ENCODE peak calls at places on chromosomes 11 and 22, in eight cellular contexts. One of them, this sample, is unnamed.

GRCh38 chr11:132942611-132943324 is 589.5 kb downstream of the OPCML start:
- DNase-seq in fibroblast of pulmonary artery: no peak
- DNase-seq in choroid plexus epithelial cell: no peak
- DNase-seq in heart right ventricle: no peak
- DNase-seq in body of pancreas: no peak
- DNase-seq in bronchial epithelial cell: no peak
- DNase-seq in CD8-positive, alpha-beta T cell: no peak
- DNase-seq in BJ: no peak
- DNase-seq in this sample: no peak

GRCh38 chr11:76604081-76604601 is 66.4 kb downstream of the LRRC32 start:
- DNase-seq in fibroblast of pulmonary artery: no peak
- DNase-seq in choroid plexus epithelial cell: no peak
- DNase-seq in heart right ventricle: no peak
- DNase-seq in body of pancreas: no peak
- DNase-seq in bronchial epithelial cell: no peak
- DNase-seq in CD8-positive, alpha-beta T cell: no peak
- DNase-seq in BJ: no peak
- DNase-seq in this sample: no peak

GRCh38 chr11:126704144-126704543 is 296.4 kb downstream of the KIRREL3 start:
- DNase-seq in fibroblast of pulmonary artery: no peak
- DNase-seq in choroid plexus epithelial cell: no peak
- DNase-seq in heart right ventricle: no peak
- DNase-seq in body of pancreas: no peak
- DNase-seq in bronchial epithelial cell: no peak
- DNase-seq in CD8-positive, alpha-beta T cell: no peak
- DNase-seq in BJ: no peak
- DNase-seq in this sample: no peak

GRCh38 chr11:2892215-2893020 is 6.8 kb upstream of the CDKN1C start:
- DNase-seq in fibroblast of pulmonary artery: peak
- DNase-seq in choroid plexus epithelial cell: peak
- DNase-seq in heart right ventricle: peak
- DNase-seq in body of pancreas: no peak
- DNase-seq in bronchial epithelial cell: no peak
- DNase-seq in CD8-positive, alpha-beta T cell: peak
- DNase-seq in BJ: no peak
- DNase-seq in this sample: peak

GRCh38 chr22:49014227-49015201 is 813.2 kb downstream of the BRD1 start:
- DNase-seq in fibroblast of pulmonary artery: no peak
- DNase-seq in choroid plexus epithelial cell: no peak
- DNase-seq in heart right ventricle: no peak
- DNase-seq in body of pancreas: peak
- DNase-seq in bronchial epithelial cell: no peak
- DNase-seq in CD8-positive, alpha-beta T cell: no peak
- DNase-seq in BJ: no peak
- DNase-seq in this sample: no peak

GRCh38 chr22:46212195-46212594 is 37.9 kb downstream of the CDPF1 start:
- DNase-seq in fibroblast of pulmonary artery: no peak
- DNase-seq in choroid plexus epithelial cell: no peak
- DNase-seq in heart right ventricle: no peak
- DNase-seq in body of pancreas: no peak
- DNase-seq in bronchial epithelial cell: no peak
- DNase-seq in CD8-positive, alpha-beta T cell: no peak
- DNase-seq in BJ: no peak
- DNase-seq in this sample: no peak

GRCh38 chr11:63866211-63866610 is 27.3 kb downstream of the MARK2 start:
- DNase-seq in fibroblast of pulmonary artery: peak
- DNase-seq in choroid plexus epithelial cell: peak
- DNase-seq in heart right ventricle: no peak
- DNase-seq in body of pancreas: peak
- DNase-seq in bronchial epithelial cell: peak
- DNase-seq in CD8-positive, alpha-beta T cell: peak
- DNase-seq in BJ: no peak
- DNase-seq in this sample: peak

GRCh38 chr11:118841469-118842222 is 42.0 kb upstream of the CXCR5 start:
- DNase-seq in fibroblast of pulmonary artery: no peak
- DNase-seq in choroid plexus epithelial cell: no peak
- DNase-seq in heart right ventricle: no peak
- DNase-seq in body of pancreas: no peak
- DNase-seq in bronchial epithelial cell: no peak
- DNase-seq in CD8-positive, alpha-beta T cell: peak
- DNase-seq in BJ: no peak
- DNase-seq in this sample: no peak

GRCh38 chr11:76579047-76579751 is 91.3 kb downstream of the LRRC32 start:
- DNase-seq in fibroblast of pulmonary artery: peak
- DNase-seq in choroid plexus epithelial cell: peak
- DNase-seq in heart right ventricle: peak
- DNase-seq in body of pancreas: no peak
- DNase-seq in bronchial epithelial cell: no peak
- DNase-seq in CD8-positive, alpha-beta T cell: no peak
- DNase-seq in BJ: no peak
- DNase-seq in this sample: peak

GRCh38 chr11:113873241-113873626 is 2.1 kb downstream of the USP28 start:
- DNase-seq in fibroblast of pulmonary artery: no peak
- DNase-seq in choroid plexus epithelial cell: peak
- DNase-seq in heart right ventricle: no peak
- DNase-seq in body of pancreas: no peak
- DNase-seq in bronchial epithelial cell: no peak
- DNase-seq in CD8-positive, alpha-beta T cell: no peak
- DNase-seq in BJ: no peak
- DNase-seq in this sample: peak

GRCh38 chr11:119373917-119374631 is 7.4 kb downstream of the USP2 start:
- DNase-seq in fibroblast of pulmonary artery: peak
- DNase-seq in choroid plexus epithelial cell: peak
- DNase-seq in heart right ventricle: peak
- DNase-seq in body of pancreas: peak
- DNase-seq in bronchial epithelial cell: peak
- DNase-seq in CD8-positive, alpha-beta T cell: peak
- DNase-seq in BJ: no peak
- DNase-seq in this sample: peak

GRCh38 chr11:94790771-94791180 is 22.6 kb downstream of the AMOTL1 start:
- DNase-seq in fibroblast of pulmonary artery: no peak
- DNase-seq in choroid plexus epithelial cell: no peak
- DNase-seq in heart right ventricle: no peak
- DNase-seq in body of pancreas: no peak
- DNase-seq in bronchial epithelial cell: no peak
- DNase-seq in CD8-positive, alpha-beta T cell: no peak
- DNase-seq in BJ: no peak
- DNase-seq in this sample: no peak

GRCh38 chr11:75499423-75500305 is 26.1 kb downstream of the GDPD5 start:
- DNase-seq in fibroblast of pulmonary artery: peak
- DNase-seq in choroid plexus epithelial cell: peak
- DNase-seq in heart right ventricle: no peak
- DNase-seq in body of pancreas: no peak
- DNase-seq in bronchial epithelial cell: peak
- DNase-seq in CD8-positive, alpha-beta T cell: no peak
- DNase-seq in BJ: peak
- DNase-seq in this sample: peak

GRCh38 chr11:43632171-43632570 is 48.4 kb upstream of the HSD17B12 start:
- DNase-seq in fibroblast of pulmonary artery: peak
- DNase-seq in choroid plexus epithelial cell: peak
- DNase-seq in heart right ventricle: no peak
- DNase-seq in body of pancreas: no peak
- DNase-seq in bronchial epithelial cell: peak
- DNase-seq in CD8-positive, alpha-beta T cell: no peak
- DNase-seq in BJ: peak
- DNase-seq in this sample: peak

GRCh38 chr22:48212727-48213126 is 1450.3 kb downstream of the TBC1D22A start:
- DNase-seq in fibroblast of pulmonary artery: no peak
- DNase-seq in choroid plexus epithelial cell: no peak
- DNase-seq in heart right ventricle: no peak
- DNase-seq in body of pancreas: no peak
- DNase-seq in bronchial epithelial cell: no peak
- DNase-seq in CD8-positive, alpha-beta T cell: no peak
- DNase-seq in BJ: no peak
- DNase-seq in this sample: no peak

GRCh38 chr11:93740031-93740801 is 1.1 kb downstream of the TAF1D start:
- DNase-seq in fibroblast of pulmonary artery: peak
- DNase-seq in choroid plexus epithelial cell: peak
- DNase-seq in heart right ventricle: no peak
- DNase-seq in body of pancreas: peak
- DNase-seq in bronchial epithelial cell: peak
- DNase-seq in CD8-positive, alpha-beta T cell: no peak
- DNase-seq in BJ: peak
- DNase-seq in this sample: peak

GRCh38 chr11:35063453-35063852 is 75.5 kb upstream of the CD44 start:
- DNase-seq in fibroblast of pulmonary artery: no peak
- DNase-seq in choroid plexus epithelial cell: no peak
- DNase-seq in heart right ventricle: no peak
- DNase-seq in body of pancreas: no peak
- DNase-seq in bronchial epithelial cell: no peak
- DNase-seq in CD8-positive, alpha-beta T cell: no peak
- DNase-seq in BJ: no peak
- DNase-seq in this sample: no peak

GRCh38 chr11:110971110-110971509 is 258.9 kb upstream of the ARHGAP20 start:
- DNase-seq in fibroblast of pulmonary artery: peak
- DNase-seq in choroid plexus epithelial cell: peak
- DNase-seq in heart right ventricle: no peak
- DNase-seq in body of pancreas: no peak
- DNase-seq in bronchial epithelial cell: peak
- DNase-seq in CD8-positive, alpha-beta T cell: no peak
- DNase-seq in BJ: peak
- DNase-seq in this sample: peak

GRCh38 chr11:17788084-17788483 is 53.5 kb downstream of the KCNC1 start:
- DNase-seq in fibroblast of pulmonary artery: no peak
- DNase-seq in choroid plexus epithelial cell: no peak
- DNase-seq in heart right ventricle: no peak
- DNase-seq in body of pancreas: no peak
- DNase-seq in bronchial epithelial cell: no peak
- DNase-seq in CD8-positive, alpha-beta T cell: no peak
- DNase-seq in BJ: no peak
- DNase-seq in this sample: no peak

GRCh38 chr11:75554258-75555022 is 7.6 kb upstream of the SERPINH1 start:
- DNase-seq in fibroblast of pulmonary artery: peak
- DNase-seq in choroid plexus epithelial cell: peak
- DNase-seq in heart right ventricle: peak
- DNase-seq in body of pancreas: peak
- DNase-seq in bronchial epithelial cell: no peak
- DNase-seq in CD8-positive, alpha-beta T cell: no peak
- DNase-seq in BJ: peak
- DNase-seq in this sample: peak

GRCh38 chr11:32829157-32829679 is 509 bp upstream of the PRRG4 start:
- DNase-seq in fibroblast of pulmonary artery: no peak
- DNase-seq in choroid plexus epithelial cell: peak
- DNase-seq in heart right ventricle: no peak
- DNase-seq in body of pancreas: no peak
- DNase-seq in bronchial epithelial cell: peak
- DNase-seq in CD8-positive, alpha-beta T cell: no peak
- DNase-seq in BJ: no peak
- DNase-seq in this sample: no peak
- TF ChIP-seq CTCF in fibroblast of pulmonary artery: no peak
- TF ChIP-seq CTCF in choroid plexus epithelial cell: no peak
- TF ChIP-seq CTCF in heart right ventricle: no peak
- TF ChIP-seq CTCF in body of pancreas: no peak
- TF ChIP-seq CTCF in bronchial epithelial cell: no peak
- TF ChIP-seq CTCF in CD8-positive, alpha-beta T cell: no peak
- TF ChIP-seq CTCF in BJ: no peak
- TF ChIP-seq CTCF in this sample: no peak

DNA sequence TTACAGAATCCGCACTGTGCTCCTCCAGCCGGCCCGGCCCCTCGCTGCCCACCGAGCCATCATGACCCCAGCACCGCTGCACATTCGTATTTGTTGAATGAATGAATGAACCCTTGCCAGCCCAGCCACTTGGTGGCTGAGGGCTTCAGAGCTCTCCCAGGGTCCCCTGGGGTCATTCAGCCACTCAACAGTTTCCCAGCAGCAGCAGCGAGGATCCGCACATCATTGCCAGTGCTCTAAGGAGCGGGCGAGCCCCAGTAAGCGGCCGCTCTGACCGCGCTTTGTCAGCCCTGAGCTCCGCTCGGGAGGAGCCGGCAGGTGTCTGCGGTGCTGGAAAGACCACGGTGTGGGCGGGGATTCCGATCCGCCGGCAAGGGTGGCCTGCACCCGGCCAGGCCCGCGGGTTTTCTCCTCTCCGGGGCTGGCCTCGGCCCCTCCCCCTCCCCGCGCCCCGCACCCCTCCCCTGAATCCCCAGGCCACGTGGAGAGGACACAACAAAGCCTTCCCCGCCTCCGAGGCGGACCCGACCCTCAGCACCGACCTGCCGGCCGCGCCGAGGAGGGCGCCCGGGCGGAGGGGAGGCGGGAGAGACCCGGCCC is 563 bp downstream of the BID start:
- DNase-seq in fibroblast of pulmonary artery: no peak
- DNase-seq in choroid plexus epithelial cell: peak
- DNase-seq in heart right ventricle: peak
- DNase-seq in body of pancreas: peak
- DNase-seq in bronchial epithelial cell: peak
- DNase-seq in CD8-positive, alpha-beta T cell: peak
- DNase-seq in BJ: no peak
- DNase-seq in this sample: no peak
- H3K4me3 ChIP-seq in fibroblast of pulmonary artery: peak
- H3K4me3 ChIP-seq in choroid plexus epithelial cell: peak
- H3K4me3 ChIP-seq in heart right ventricle: peak
- H3K4me3 ChIP-seq in body of pancreas: peak
- H3K4me3 ChIP-seq in bronchial epithelial cell: peak
- H3K4me3 ChIP-seq in CD8-positive, alpha-beta T cell: peak
- H3K4me3 ChIP-seq in BJ: peak
- H3K4me3 ChIP-seq in this sample: peak

GRCh38 chr11:1067812-1068496 is 6.7 kb upstream of the MUC2 start:
- DNase-seq in fibroblast of pulmonary artery: no peak
- DNase-seq in choroid plexus epithelial cell: no peak
- DNase-seq in heart right ventricle: no peak
- DNase-seq in body of pancreas: no peak
- DNase-seq in bronchial epithelial cell: no peak
- DNase-seq in CD8-positive, alpha-beta T cell: no peak
- DNase-seq in BJ: no peak
- DNase-seq in this sample: no peak
- TF ChIP-seq CTCF in fibroblast of pulmonary artery: no peak
- TF ChIP-seq CTCF in choroid plexus epithelial cell: no peak
- TF ChIP-seq CTCF in heart right ventricle: no peak
- TF ChIP-seq CTCF in body of pancreas: no peak
- TF ChIP-seq CTCF in bronchial epithelial cell: no peak
- TF ChIP-seq CTCF in CD8-positive, alpha-beta T cell: no peak
- TF ChIP-seq CTCF in BJ: no peak
- TF ChIP-seq CTCF in this sample: no peak

DNA sequence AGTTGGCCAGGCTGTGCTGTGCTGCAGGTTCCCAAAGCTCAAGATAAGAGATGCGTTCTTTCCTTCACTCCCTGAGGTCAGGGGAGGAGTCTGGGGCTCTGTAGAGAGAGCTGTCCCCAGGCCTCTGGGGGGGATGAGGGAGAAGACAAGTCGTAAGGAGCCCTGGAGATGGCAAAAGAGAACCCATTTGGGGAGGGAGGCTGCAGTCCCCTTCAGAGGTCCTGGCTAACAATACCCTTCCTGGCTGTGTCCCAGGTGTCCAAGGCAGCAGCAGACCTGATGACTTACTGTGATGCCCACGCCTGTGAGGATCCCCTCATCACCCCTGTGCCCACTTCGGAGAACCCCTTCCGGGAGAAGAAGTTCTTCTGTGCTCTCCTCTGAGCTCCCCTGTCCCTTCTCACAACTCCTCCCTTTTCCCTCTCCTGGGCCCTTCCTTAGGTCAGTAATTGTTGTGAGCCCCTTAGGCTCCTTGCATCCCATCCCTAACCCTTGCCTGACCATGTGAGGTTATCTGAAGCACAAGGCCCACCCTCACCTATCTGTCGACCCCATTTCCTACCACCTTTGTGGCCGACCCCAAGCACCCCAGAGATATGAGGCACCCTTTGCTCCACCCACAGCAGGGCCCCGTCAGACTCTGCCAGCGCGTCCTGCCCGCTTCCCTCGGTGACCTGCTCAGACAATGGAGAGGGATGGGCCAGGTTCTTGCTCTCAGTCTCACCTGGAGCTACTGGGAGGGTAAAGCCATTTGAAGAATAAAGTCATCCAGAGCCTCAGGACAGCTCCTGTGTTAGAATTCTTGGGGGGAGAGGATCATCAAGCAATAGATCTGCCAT is 1.2 kb downstream of the GNG3 start:
- DNase-seq in fibroblast of pulmonary artery: no peak
- DNase-seq in choroid plexus epithelial cell: no peak
- DNase-seq in heart right ventricle: no peak
- DNase-seq in body of pancreas: peak
- DNase-seq in bronchial epithelial cell: peak
- DNase-seq in CD8-positive, alpha-beta T cell: peak
- DNase-seq in BJ: no peak
- DNase-seq in this sample: no peak
- H3K4me3 ChIP-seq in fibroblast of pulmonary artery: peak
- H3K4me3 ChIP-seq in choroid plexus epithelial cell: peak
- H3K4me3 ChIP-seq in heart right ventricle: peak
- H3K4me3 ChIP-seq in body of pancreas: no peak
- H3K4me3 ChIP-seq in bronchial epithelial cell: peak
- H3K4me3 ChIP-seq in CD8-positive, alpha-beta T cell: peak
- H3K4me3 ChIP-seq in BJ: peak
- H3K4me3 ChIP-seq in this sample: peak